ENCODE peak calls at places on chromosomes 12 and 14, in six cellular contexts. X is stimulated activated CD4-positive, alpha-beta T cell treated with anti-CD3 and anti-CD28 coated beads, Interleukin-2, amount 100 ng/mL, for 4 hours; Z is LoVo; E is left cardiac atrium; J is activated CD4-positive, alpha-beta T cell treated with anti-CD3 and anti-CD28 coated beads for 4 hours; L is caudate nucleus. S is an unnamed sample.

GRCh38 chr12:26566670-26567069 is 266.3 kb downstream of the ITPR2 start:
- DNase-seq in E (no peak), J (no peak), X (no peak), L (no peak), Z (no peak), S (no peak)

GRCh38 chr12:70664463-70664862 is 27.2 kb upstream of the PTPRB start:
- DNase-seq in L (peak; percentile 20), Z (no peak), E (no peak), X (no peak), J (no peak), S (peak; percentile 22)

GRCh38 chr14:60303745-60304144 is 54.7 kb downstream of the PPM1A start:
- DNase-seq in Z (no peak), E (peak; percentile 48), J (no peak), X (no peak), L (no peak), S (peak; percentile 65)

GRCh38 chr12:95820096-95820703 is 29.6 kb upstream of the NTN4 start:
- DNase-seq in X (no peak), E (no peak), Z (peak; percentile 69), L (no peak), J (no peak), S (no peak)

GRCh38 chr14:32028599-32028998 is 48.5 kb upstream of the ARHGAP5 start:
- DNase-seq in E (no peak), Z (no peak), J (no peak), X (no peak), L (no peak), S (no peak)

GRCh38 chr12:25187781-25188180 is 7.2 kb downstream of the DNAI7 start:
- DNase-seq in L (no peak), Z (no peak), E (no peak), X (no peak), J (no peak), S (no peak)

GRCh38 chr12:46208370-46208769 is 60.5 kb downstream of the SLC38A1 start:
- DNase-seq in E (no peak), L (no peak), Z (no peak), J (no peak), X (no peak), S (no peak)

GRCh38 chr12:43914923-43915468 is 79.1 kb downstream of the TMEM117 start:
- DNase-seq in E (no peak), J (no peak), L (no peak), X (no peak), Z (no peak), S (no peak)

GRCh38 chr12:95286713-95287112 is 69.1 kb downstream of the VEZT start:
- DNase-seq in X (no peak), Z (no peak), J (no peak), E (no peak), L (no peak), S (peak; percentile 36)